ENCODE peak calls at places on chromosomes 11 and 22, in four cellular contexts. One of them, this sample, is unnamed.
A peak's percentile ranks its signal among the peaks of the same experiment; 100 is the strongest.

GRCh38 chr11:126718319-126718718 is 282.3 kb downstream of the KIRREL3 start:
- DNase-seq in neuronal stem cell: no peak
- DNase-seq in mesendoderm: peak; percentile 19
- DNase-seq in IMR-90: peak; percentile 18
- DNase-seq in this sample: no peak

GRCh38 chr11:73126804-73127480 is 15.2 kb downstream of the FCHSD2 start:
- DNase-seq in mesendoderm: no peak
- DNase-seq in neuronal stem cell: no peak
- DNase-seq in IMR-90: no peak
- DNase-seq in this sample: no peak

GRCh38 chr11:132408877-132409276 is 1038.5 kb downstream of the NTM start:
- DNase-seq in IMR-90: no peak
- DNase-seq in neuronal stem cell: no peak
- DNase-seq in mesendoderm: no peak
- DNase-seq in this sample: no peak

GRCh38 chr22:28817919-28818859 is 17.8 kb upstream of the XBP1 start:
- DNase-seq in mesendoderm: no peak
- DNase-seq in neuronal stem cell: no peak
- DNase-seq in IMR-90: no peak
- DNase-seq in this sample: no peak

GRCh38 chr22:50505776-50506610 is 1.5 kb downstream of the LMF2 start:
- DNase-seq in IMR-90: no peak
- DNase-seq in neuronal stem cell: no peak
- DNase-seq in mesendoderm: no peak
- DNase-seq in this sample: no peak

GRCh38 chr11:26276798-26277424 is 55.0 kb upstream of the ANO3 start:
- DNase-seq in mesendoderm: peak; percentile 80
- DNase-seq in neuronal stem cell: peak; percentile 75
- DNase-seq in IMR-90: peak; percentile 71
- DNase-seq in this sample: peak; percentile 65

GRCh38 chr11:99766816-99767215 is 746.1 kb downstream of the CNTN5 start:
- DNase-seq in neuronal stem cell: no peak
- DNase-seq in mesendoderm: peak; percentile 7
- DNase-seq in IMR-90: no peak
- DNase-seq in this sample: peak; percentile 16

GRCh38 chr11:105054723-105055492 is 9.8 kb upstream of the CARD16 start:
- DNase-seq in IMR-90: no peak
- DNase-seq in neuronal stem cell: no peak
- DNase-seq in mesendoderm: no peak
- DNase-seq in this sample: no peak

GRCh38 chr11:116379185-116379828 is 393.5 kb downstream of the BUD13 start:
- DNase-seq in mesendoderm: peak; percentile 46
- DNase-seq in IMR-90: peak; percentile 14
- DNase-seq in neuronal stem cell: peak; percentile 66
- DNase-seq in this sample: peak; percentile 1

GRCh38 chr11:127238321-127238720 is 237.8 kb upstream of the KIRREL3 start:
- DNase-seq in mesendoderm: no peak
- DNase-seq in IMR-90: no peak
- DNase-seq in neuronal stem cell: no peak
- DNase-seq in this sample: no peak

GRCh38 chr11:109000531-109000930 is 335.7 kb downstream of the DDX10 start:
- DNase-seq in IMR-90: no peak
- DNase-seq in mesendoderm: no peak
- DNase-seq in neuronal stem cell: no peak
- DNase-seq in this sample: no peak

GRCh38 chr22:27990879-27991278 is 71.8 kb upstream of the PITPNB start:
- DNase-seq in neuronal stem cell: peak; percentile 21
- DNase-seq in mesendoderm: peak; percentile 92
- DNase-seq in IMR-90: peak; percentile 8
- DNase-seq in this sample: peak; percentile 49

GRCh38 chr11:76790251-76790650 is 7.1 kb downstream of the TSKU start:
- DNase-seq in neuronal stem cell: no peak
- DNase-seq in IMR-90: no peak
- DNase-seq in mesendoderm: no peak
- DNase-seq in this sample: no peak

GRCh38 chr11:104582431-104582830 is 315.8 kb downstream of the CASP12 start:
- DNase-seq in mesendoderm: no peak
- DNase-seq in neuronal stem cell: no peak
- DNase-seq in IMR-90: no peak
- DNase-seq in this sample: no peak

GRCh38 chr11:107468596-107468995 is 11.0 kb upstream of the CWF19L2 start:
- DNase-seq in neuronal stem cell: no peak
- DNase-seq in IMR-90: peak; percentile 35
- DNase-seq in mesendoderm: no peak
- DNase-seq in this sample: peak; percentile 18

GRCh38 chr11:7462706-7463105 is 22.6 kb upstream of the OLFML1 start:
- DNase-seq in IMR-90: no peak
- DNase-seq in neuronal stem cell: no peak
- DNase-seq in mesendoderm: no peak
- DNase-seq in this sample: no peak

GRCh38 chr11:35166369-35167360 is 27.7 kb downstream of the CD44 start:
- DNase-seq in IMR-90: peak; percentile 93
- DNase-seq in neuronal stem cell: no peak
- DNase-seq in mesendoderm: no peak
- DNase-seq in this sample: peak; percentile 89

GRCh38 chr11:91085985-91086384 is 863.1 kb upstream of the CHORDC1 start:
- DNase-seq in mesendoderm: no peak
- DNase-seq in neuronal stem cell: no peak
- DNase-seq in IMR-90: no peak
- DNase-seq in this sample: no peak

GRCh38 chr11:108873938-108874337 is 209.1 kb downstream of the DDX10 start:
- DNase-seq in neuronal stem cell: no peak
- DNase-seq in IMR-90: no peak
- DNase-seq in mesendoderm: no peak
- DNase-seq in this sample: no peak

GRCh38 chr11:3877252-3878035 is 22.0 kb downstream of the STIM1 start:
- DNase-seq in IMR-90: no peak
- DNase-seq in mesendoderm: peak; percentile 24
- DNase-seq in neuronal stem cell: no peak
- DNase-seq in this sample: no peak

GRCh38 chr22:36238348-36239149 is 778 bp downstream of the APOL2 start:
- DNase-seq in IMR-90: no peak
- DNase-seq in mesendoderm: no peak
- DNase-seq in neuronal stem cell: no peak
- DNase-seq in this sample: no peak

GRCh38 chr22:45036154-45036553 is 26.3 kb upstream of the PHF21B start:
- DNase-seq in IMR-90: peak; percentile 16
- DNase-seq in mesendoderm: no peak
- DNase-seq in neuronal stem cell: no peak
- DNase-seq in this sample: no peak

GRCh38 chr11:8683115-8683807 is 669 bp downstream of the RPL27A start:
- DNase-seq in neuronal stem cell: no peak
- DNase-seq in mesendoderm: peak; percentile 45
- DNase-seq in IMR-90: no peak
- DNase-seq in this sample: no peak

GRCh38 chr11:1834791-1835670 is at the start of gene SYT8:
- DNase-seq in neuronal stem cell: no peak
- DNase-seq in mesendoderm: no peak
- DNase-seq in IMR-90: no peak
- DNase-seq in this sample: no peak

GRCh38 chr11:17772704-17773600 is 38.4 kb downstream of the KCNC1 start:
- DNase-seq in mesendoderm: no peak
- DNase-seq in IMR-90: no peak
- DNase-seq in neuronal stem cell: no peak
- DNase-seq in this sample: no peak

GRCh38 chr11:131614514-131615085 is 244.2 kb downstream of the NTM start:
- DNase-seq in IMR-90: no peak
- DNase-seq in mesendoderm: no peak
- DNase-seq in neuronal stem cell: no peak
- DNase-seq in this sample: no peak

GRCh38 chr11:125201525-125202121 is 37.1 kb downstream of the PKNOX2 start:
- DNase-seq in mesendoderm: peak; percentile 62
- DNase-seq in neuronal stem cell: peak; percentile 52
- DNase-seq in IMR-90: peak; percentile 7
- DNase-seq in this sample: no peak

GRCh38 chr22:31055322-31056159 is 25.6 kb upstream of the SMTN start:
- DNase-seq in mesendoderm: peak; percentile 86
- DNase-seq in IMR-90: peak; percentile 99
- DNase-seq in neuronal stem cell: peak; percentile 26
- DNase-seq in this sample: peak; percentile 99

GRCh38 chr11:60984149-60984548 is 12.7 kb downstream of the CD6 start:
- DNase-seq in IMR-90: no peak
- DNase-seq in mesendoderm: no peak
- DNase-seq in neuronal stem cell: no peak
- DNase-seq in this sample: no peak

GRCh38 chr11:35043933-35044332 is 95.0 kb upstream of the CD44 start:
- DNase-seq in mesendoderm: no peak
- DNase-seq in IMR-90: no peak
- DNase-seq in neuronal stem cell: no peak
- DNase-seq in this sample: peak; percentile 21

GRCh38 chr11:1295086-1295485 is 14.3 kb downstream of the TOLLIP start:
- DNase-seq in mesendoderm: no peak
- DNase-seq in IMR-90: no peak
- DNase-seq in neuronal stem cell: no peak
- DNase-seq in this sample: no peak

GRCh38 chr11:131977231-131977630 is 606.8 kb downstream of the NTM start:
- DNase-seq in mesendoderm: peak; percentile 85
- DNase-seq in neuronal stem cell: no peak
- DNase-seq in IMR-90: peak; percentile 43
- DNase-seq in this sample: peak; percentile 54

GRCh38 chr11:76740772-76741171 is 42.4 kb upstream of the TSKU start:
- DNase-seq in IMR-90: no peak
- DNase-seq in mesendoderm: no peak
- DNase-seq in neuronal stem cell: no peak
- DNase-seq in this sample: no peak

GRCh38 chr22:39314251-39314971 is 5.0 kb downstream of the RPL3 start:
- DNase-seq in IMR-90: no peak
- DNase-seq in mesendoderm: peak; percentile 61
- DNase-seq in neuronal stem cell: no peak
- DNase-seq in this sample: peak; percentile 41
- H4K8ac ChIP-seq in IMR-90: no peak overlapping the region
- H4K8ac ChIP-seq in mesendoderm: no peak overlapping the region
- H4K8ac ChIP-seq in neuronal stem cell: no peak overlapping the region
- H4K8ac ChIP-seq in this sample: no peak overlapping the region

DNA sequence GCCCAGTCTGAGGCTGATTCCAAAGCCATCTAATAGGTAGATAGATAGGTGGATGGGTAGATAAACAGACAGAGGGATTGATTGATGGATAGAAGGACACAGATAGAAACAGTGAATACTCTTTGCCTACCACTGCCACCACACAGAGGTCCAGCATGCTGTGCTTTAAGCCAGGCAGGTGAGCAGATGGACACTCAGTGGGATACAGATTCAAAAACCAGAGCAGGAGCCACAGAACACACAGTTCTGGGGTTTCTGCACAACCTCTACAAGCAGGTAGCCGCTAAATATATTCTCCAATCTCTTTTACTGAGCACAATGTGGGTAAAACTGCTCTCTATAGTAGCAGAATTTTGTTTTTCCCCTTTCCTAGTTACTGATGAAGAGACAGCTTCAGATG is 20.5 kb upstream of the JHY start:
- DNase-seq in neuronal stem cell: no peak
- DNase-seq in IMR-90: no peak
- DNase-seq in mesendoderm: no peak
- DNase-seq in this sample: no peak
- H3K4me2 ChIP-seq in neuronal stem cell: no peak overlapping the region
- H3K4me2 ChIP-seq in IMR-90: no peak overlapping the region
- H3K4me2 ChIP-seq in mesendoderm: no peak overlapping the region
- H3K4me2 ChIP-seq in this sample: no peak overlapping the region

GRCh38 chr22:25389541-25389919 is 170.1 kb downstream of the CRYBB2 start:
- DNase-seq in IMR-90: no peak
- DNase-seq in neuronal stem cell: no peak
- DNase-seq in mesendoderm: no peak
- DNase-seq in this sample: no peak

GRCh38 chr22:25388866-25389540 is 169.6 kb downstream of the CRYBB2 start:
- DNase-seq in mesendoderm: peak; percentile 18
- DNase-seq in IMR-90: no peak
- DNase-seq in neuronal stem cell: no peak
- DNase-seq in this sample: no peak

GRCh38 chr22:25392584-25392983 is 171.9 kb upstream of the GRK3 start:
- DNase-seq in neuronal stem cell: no peak
- DNase-seq in IMR-90: no peak
- DNase-seq in mesendoderm: no peak
- DNase-seq in this sample: no peak

GRCh38 chr22:25388415-25388814 is 169.0 kb downstream of the CRYBB2 start:
- DNase-seq in mesendoderm: no peak
- DNase-seq in neuronal stem cell: no peak
- DNase-seq in IMR-90: no peak
- DNase-seq in this sample: no peak

DNA sequence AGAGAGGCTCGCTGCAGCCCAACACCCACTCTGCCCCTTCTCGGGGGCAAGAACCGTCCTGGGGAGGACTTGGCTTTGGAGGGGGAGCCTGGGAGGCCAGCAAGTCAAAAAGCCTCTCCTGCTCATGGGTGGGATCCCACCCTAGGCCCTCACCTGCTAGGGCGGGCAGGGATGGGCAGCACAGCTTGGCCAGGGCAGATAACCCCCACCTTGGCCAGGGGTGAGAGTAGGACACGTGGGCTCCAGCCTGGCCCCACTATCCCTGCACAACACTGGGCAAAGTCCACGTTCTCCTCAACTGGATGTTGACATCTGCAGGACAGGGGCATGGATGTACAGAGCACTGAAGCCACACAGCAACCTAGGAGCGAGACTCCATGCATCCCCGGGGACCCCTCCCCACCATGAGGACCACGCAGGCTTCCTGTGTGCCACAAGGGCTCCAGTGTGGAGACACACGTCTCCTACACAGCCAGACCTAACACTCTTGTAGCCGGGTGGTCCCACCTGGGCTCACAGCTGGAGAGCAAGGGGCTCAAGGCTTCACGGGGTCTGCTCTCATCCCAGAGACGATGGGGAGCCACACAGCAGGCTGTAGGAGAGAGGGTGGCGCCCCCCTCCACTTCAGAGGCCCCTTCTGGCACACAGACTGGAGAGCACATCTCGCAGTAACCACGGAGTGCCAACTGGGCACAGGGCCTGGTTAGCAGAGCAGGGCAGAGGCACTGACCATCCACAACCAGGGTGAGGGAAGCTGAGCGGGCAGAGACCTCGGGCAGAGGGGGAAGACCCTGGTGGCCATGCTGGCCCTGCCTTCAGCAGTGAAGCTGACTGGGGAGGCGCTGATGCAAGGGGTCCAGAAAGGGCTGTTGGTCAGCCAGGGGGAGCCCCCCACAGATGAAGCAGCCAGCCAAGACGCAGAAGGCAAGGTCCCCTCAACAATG is 171.1 kb downstream of the CRYBB2 start:
- DNase-seq in mesendoderm: no peak
- DNase-seq in neuronal stem cell: no peak
- DNase-seq in IMR-90: no peak
- DNase-seq in this sample: no peak
- H4K8ac ChIP-seq in mesendoderm: no peak overlapping the region
- H4K8ac ChIP-seq in neuronal stem cell: peak overlapping the region; percentile 26
- H4K8ac ChIP-seq in IMR-90: no peak overlapping the region
- H4K8ac ChIP-seq in this sample: no peak overlapping the region

DNA sequence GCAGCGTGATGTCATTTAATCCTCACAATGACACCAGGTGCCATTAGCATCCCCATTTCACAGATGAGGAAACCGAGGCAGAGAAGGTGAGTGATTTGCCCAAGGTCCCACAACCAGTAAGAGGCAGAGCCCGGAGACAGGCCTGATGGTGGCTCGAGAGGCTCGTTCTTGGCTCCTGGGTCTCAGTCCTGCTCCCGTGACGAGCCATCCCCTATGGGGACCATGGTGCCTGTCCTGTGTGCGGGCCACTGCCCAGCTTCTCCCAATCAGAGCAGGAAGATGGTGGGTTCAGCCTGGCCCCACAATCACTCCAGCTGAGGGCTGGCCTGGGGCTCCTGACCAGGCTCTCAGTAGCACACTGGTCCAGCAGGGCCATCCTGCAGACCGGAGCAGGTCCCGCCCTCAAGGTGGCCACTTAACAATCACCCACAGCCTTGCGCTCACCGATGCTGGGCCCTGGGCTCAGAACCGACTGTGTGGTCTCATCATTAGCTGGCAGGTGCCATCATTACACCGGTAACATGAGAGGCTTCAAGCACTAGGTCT is 3.6 kb downstream of the ALDH3B1 start:
- DNase-seq in IMR-90: no peak
- DNase-seq in mesendoderm: no peak
- DNase-seq in neuronal stem cell: no peak
- DNase-seq in this sample: no peak
- H3K4me2 ChIP-seq in IMR-90: peak overlapping the region; percentile 44
- H3K4me2 ChIP-seq in mesendoderm: no peak overlapping the region
- H3K4me2 ChIP-seq in neuronal stem cell: no peak overlapping the region
- H3K4me2 ChIP-seq in this sample: no peak overlapping the region

This sample was measured in mesenchymal stem cell.